ENCODE peak calls at places on chromosome 13, in four cellular contexts. O is sigmoid colon, J is GM12891, A is spleen. S is an unnamed sample.
A peak's percentile ranks its signal among the peaks of the same experiment; 100 is the strongest.

GRCh38 chr13:91978571-91978970 is 580.1 kb downstream of the GPC5 start:
- DNase-seq in O (no peak), J (no peak), A (no peak), S (no peak)

GRCh38 chr13:105428816-105429215 is 1106.6 kb downstream of the EFNB2 start:
- DNase-seq in O (no peak), J (no peak), A (no peak), S (no peak)

GRCh38 chr13:33466262-33466661 is 180.7 kb upstream of the STARD13 start:
- DNase-seq in O (no peak), J (no peak), A (no peak), S (no peak)

GRCh38 chr13:19062801-19063200 is 118.8 kb downstream of the TUBA3C start:
- DNase-seq in O (no peak), J (no peak), A (no peak), S (no peak)

GRCh38 chr13:36536546-36536945 is 104.3 kb downstream of the CCNA1 start:
- DNase-seq in O (no peak), J (no peak), A (no peak), S (no peak)

GRCh38 chr13:51970251-51970793 is 40.9 kb downstream of the ATP7B start:
- DNase-seq in O (no peak), J (no peak), A (no peak), S (no peak)

GRCh38 chr13:110187501-110188161 is 119.3 kb downstream of the COL4A1 start:
- DNase-seq in O (peak; percentile 62), J (no peak), A (no peak), S (no peak)

GRCh38 chr13:60758637-60759036 is 361.6 kb downstream of the TDRD3 start:
- DNase-seq in O (no peak), J (no peak), A (no peak), S (no peak)

GRCh38 chr13:84574851-84575250 is 692.6 kb upstream of the SLITRK1 start:
- DNase-seq in O (no peak), J (no peak), A (no peak), S (no peak)

GRCh38 chr13:111972261-111972780 is 94.6 kb upstream of the SOX1 start:
- DNase-seq in O (no peak), J (no peak), A (no peak), S (no peak)

GRCh38 chr13:76438050-76438449 is 448.2 kb downstream of the KCTD12 start:
- DNase-seq in O (no peak), J (no peak), A (no peak), S (no peak)

GRCh38 chr13:94416454-94417080 is 62.9 kb downstream of the DCT start:
- DNase-seq in O (no peak), J (no peak), A (no peak), S (no peak)

GRCh38 chr13:112141643-112142400 is 74.9 kb downstream of the SOX1 start:
- DNase-seq in O (no peak), J (no peak), A (peak; percentile 36), S (no peak)

GRCh38 chr13:33509642-33510229 is 224.2 kb upstream of the STARD13 start:
- DNase-seq in O (peak; percentile 81), J (no peak), A (peak; percentile 68), S (no peak)

GRCh38 chr13:113088691-113089020 is 16.9 kb upstream of the F7 start:
- DNase-seq in O (peak; percentile 50), J (no peak), A (peak; percentile 41), S (no peak)

GRCh38 chr13:46307554-46307953 is 79.5 kb downstream of the RUBCNL start:
- DNase-seq in O (no peak), J (no peak), A (no peak), S (no peak)

GRCh38 chr13:35927554-35927953 is 203.6 kb downstream of the DCLK1 start:
- DNase-seq in O (peak; percentile 77), J (no peak), A (no peak), S (no peak)

GRCh38 chr13:46495647-46496046 is 57.3 kb upstream of the LRCH1 start:
- DNase-seq in O (no peak), J (no peak), A (no peak), S (no peak)

GRCh38 chr13:72662548-72662947 is 64.9 kb downstream of the MZT1 start:
- DNase-seq in O (no peak), J (no peak), A (no peak), S (no peak)

GRCh38 chr13:114339779-114340534 is 25.7 kb downstream of the CHAMP1 start:
- DNase-seq in O (peak; percentile 74), J (no peak), A (no peak), S (no peak)

GRCh38 chr13:113914333-113915011 is 50.6 kb upstream of the GAS6 start:
- DNase-seq in O (no peak), J (no peak), A (no peak), S (no peak)

GRCh38 chr13:39249971-39250370 is 211.7 kb downstream of the NHLRC3 start:
- DNase-seq in O (no peak), J (no peak), A (no peak), S (no peak)

GRCh38 chr13:39506559-39507390 is 96.2 kb downstream of the LHFPL6 start:
- DNase-seq in O (no peak), J (no peak), A (no peak), S (no peak)

GRCh38 chr13:27258637-27259377 is 7.4 kb downstream of the RPL21 start:
- DNase-seq in O (no peak), J (no peak), A (no peak), S (no peak)
- TF ChIP-seq POLR2AphosphoS5 in O (no peak), J (peak; percentile 48), A (no peak), S (no peak)

GRCh38 chr13:48975926-48976676 is 389 bp downstream of the FNDC3A start:
- DNase-seq in O (peak; percentile 90), J (peak; percentile 57), A (peak; percentile 97), S (peak; percentile 89)

GRCh38 chr13:48975101-48975925 is at the start of gene FNDC3A:
- DNase-seq in O (peak; percentile 76), J (peak; percentile 76), A (peak; percentile 96), S (no peak)

GRCh38 chr13:48977973-48978372 is 2.3 kb downstream of the FNDC3A start:
- DNase-seq in O (no peak), J (no peak), A (no peak), S (no peak)

GRCh38 chr13:48978942-48979601 is 3.4 kb downstream of the FNDC3A start:
- DNase-seq in O (no peak), J (no peak), A (no peak), S (no peak)

GRCh38 chr13:48976677-48977625 is 1.2 kb downstream of the FNDC3A start:
- DNase-seq in O (no peak), J (no peak), A (no peak), S (no peak)
- TF ChIP-seq POLR2A in O (no peak), J (peak; percentile 32), A (no peak), S (no peak)

DNA sequence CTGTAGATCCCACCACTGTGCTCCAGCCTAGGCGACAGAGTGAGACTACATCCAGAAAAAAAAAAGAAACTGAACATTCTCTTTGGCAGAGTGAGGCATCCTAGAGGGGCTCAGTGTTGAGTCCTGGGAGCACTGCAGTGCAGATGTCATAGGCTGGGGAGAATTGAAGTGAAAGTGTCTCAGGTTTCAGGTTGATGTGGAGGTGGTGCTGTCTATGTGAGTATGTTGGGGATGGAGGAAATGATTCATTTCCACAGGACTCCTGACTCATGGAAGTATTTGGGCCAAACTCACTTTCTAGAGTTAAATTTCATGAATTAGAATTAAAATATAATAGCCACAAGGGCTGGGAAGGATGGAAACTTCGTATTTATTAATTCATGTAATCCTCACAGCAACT is 134.4 kb upstream of the TSC22D1 start:
- DNase-seq in O (no peak), J (peak; percentile 25), A (no peak), S (no peak)
- TF ChIP-seq POLR2AphosphoS5 in O (no peak), J (no peak), A (no peak), S (no peak)

GRCh38 chr13:48412881-48413351 is at the start of gene LPAR6:
- DNase-seq in O (no peak), J (no peak), A (no peak), S (no peak)
- TF ChIP-seq POLR2A in O (peak; percentile 37), J (no peak), A (peak; percentile 90), S (peak; percentile 42)

DNA sequence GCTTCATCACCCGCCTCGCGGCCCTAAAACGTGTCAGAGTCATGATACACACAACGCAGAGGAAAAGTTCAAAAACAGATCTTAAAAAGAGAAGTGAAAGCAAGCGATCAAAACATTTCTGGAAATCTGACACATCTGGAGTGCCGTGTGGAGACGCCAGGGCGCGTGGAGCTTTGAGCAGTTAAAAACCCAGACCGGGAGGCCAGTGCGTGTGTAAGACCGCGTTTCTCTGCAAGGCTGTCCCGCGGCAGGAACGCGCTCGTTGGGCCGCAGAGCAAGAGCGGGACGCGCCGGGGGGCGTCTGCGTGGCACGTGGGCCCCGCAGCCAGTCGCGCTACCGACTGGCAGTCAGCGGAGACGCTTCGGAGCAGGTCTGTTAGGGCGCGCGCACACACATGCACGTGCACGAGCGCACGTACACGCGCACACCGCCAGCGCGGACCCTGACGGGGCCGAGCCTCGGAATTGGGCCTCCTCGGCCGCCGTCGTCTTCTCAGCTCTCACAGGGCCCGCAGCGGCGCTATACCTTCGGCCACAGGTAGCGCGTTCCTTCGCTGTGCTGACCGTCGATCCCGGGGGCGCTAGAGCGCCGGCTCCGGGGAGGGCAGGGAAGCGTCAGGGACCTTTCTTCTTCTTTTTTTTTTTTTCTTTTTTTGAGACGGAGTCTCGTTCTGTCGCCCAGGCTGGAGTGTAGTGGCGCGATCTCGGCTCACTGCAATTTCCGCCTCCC is 35.8 kb downstream of the RNF6 start:
- DNase-seq in O (peak; percentile 92), J (peak; percentile 67), A (peak; percentile 98), S (peak; percentile 97)
- TF ChIP-seq POLR2AphosphoS5 in O (peak; percentile 69), J (no peak), A (peak; percentile 93), S (peak; percentile 68)

GRCh38 chr13:30422056-30422914 is at the start of gene UBE2L5:
- DNase-seq in O (peak; percentile 94), J (peak; percentile 43), A (peak; percentile 96), S (peak; percentile 96)
- TF ChIP-seq POLR2A in O (peak; percentile 3), J (no peak), A (peak; percentile 68), S (no peak)

S was measured in upper lobe of left lung.